ENCODE peak calls at places on chromosomes 12 and 14, in eight cellular contexts. T is GM10248, S is dorsolateral prefrontal cortex, O is GM06990, I is B cell, Z is bronchial epithelial cell, P is fibroblast of lung, Q is heart left ventricle. U is an unnamed sample.

GRCh38 chr12:124395986-124396385 is 101.1 kb downstream of the RFLNA start:
- DNase-seq in T (no peak), S (no peak), O (no peak), I (no peak), Z (no peak), P (no peak), Q (no peak), U (no peak)

GRCh38 chr14:45968037-45968436 is 683.5 kb downstream of the RPL10L start:
- DNase-seq in T (no peak), S (no peak), O (no peak), I (no peak), Z (no peak), P (no peak), Q (no peak), U (no peak)

GRCh38 chr12:129844662-129845061 is 59.2 kb downstream of the TMEM132D start:
- DNase-seq in T (no peak), S (no peak), O (no peak), I (no peak), Z (no peak), P (peak; percentile 96), Q (no peak), U (peak; percentile 11)

GRCh38 chr14:77498984-77499527 is 440 bp upstream of the ISM2 start:
- DNase-seq in T (peak; percentile 62), S (no peak), O (peak; percentile 26), I (peak; percentile 56), Z (peak; percentile 18), P (no peak), Q (no peak), U (no peak)

GRCh38 chr12:52003591-52003990 is 3.2 kb upstream of the TAMALIN start:
- DNase-seq in T (no peak), S (no peak), O (no peak), I (no peak), Z (no peak), P (no peak), Q (no peak), U (no peak)

GRCh38 chr12:120101182-120101581 is 15.4 kb downstream of the RAB35 start:
- DNase-seq in T (peak; percentile 48), S (no peak), O (no peak), I (no peak), Z (no peak), P (no peak), Q (no peak), U (no peak)

GRCh38 chr12:53602176-53602942 is 23.8 kb downstream of the ATF7 start:
- DNase-seq in T (no peak), S (no peak), O (no peak), I (no peak), Z (no peak), P (no peak), Q (no peak), U (no peak)

GRCh38 chr12:104825408-104825807 is 132.7 kb downstream of the SLC41A2 start:
- DNase-seq in T (no peak), S (no peak), O (no peak), I (no peak), Z (no peak), P (no peak), Q (no peak), U (peak; percentile 34)

GRCh38 chr14:81772391-81772790 is 238.7 kb upstream of the SEL1L start:
- DNase-seq in T (no peak), S (no peak), O (no peak), I (no peak), Z (no peak), P (no peak), Q (no peak), U (peak; percentile 30)

GRCh38 chr14:78836777-78837176 is 666.6 kb downstream of the NRXN3 start:
- DNase-seq in T (peak; percentile 22), S (peak; percentile 52), O (peak; percentile 18), I (no peak), Z (peak; percentile 72), P (peak; percentile 65), Q (peak; percentile 11), U (peak; percentile 76)

GRCh38 chr14:78637903-78638302 is 467.7 kb downstream of the NRXN3 start:
- DNase-seq in T (no peak), S (no peak), O (no peak), I (no peak), Z (no peak), P (no peak), Q (no peak), U (no peak)

GRCh38 chr12:50055831-50056628 is 1.4 kb upstream of the ASIC1 start:
- DNase-seq in T (peak; percentile 83), S (peak; percentile 63), O (peak; percentile 58), I (peak; percentile 88), Z (peak; percentile 59), P (no peak), Q (no peak), U (peak; percentile 61)

GRCh38 chr12:20199780-20200179 is 168.6 kb upstream of the PDE3A start:
- DNase-seq in T (no peak), S (no peak), O (no peak), I (no peak), Z (no peak), P (no peak), Q (no peak), U (no peak)

GRCh38 chr14:28954025-28954424 is 187.4 kb downstream of the FOXG1 start:
- DNase-seq in T (no peak), S (no peak), O (no peak), I (no peak), Z (no peak), P (no peak), Q (no peak), U (no peak)

GRCh38 chr14:72433511-72433910 is 460.4 kb downstream of the DPF3 start:
- DNase-seq in T (no peak), S (no peak), O (no peak), I (no peak), Z (peak; percentile 15), P (peak; percentile 61), Q (no peak), U (peak; percentile 55)

GRCh38 chr12:55720894-55721444 is 776 bp downstream of the RDH5 start:
- DNase-seq in T (no peak), S (peak; percentile 84), O (no peak), I (no peak), Z (peak; percentile 80), P (peak; percentile 95), Q (peak; percentile 54), U (peak; percentile 87)

GRCh38 chr14:78448483-78449094 is 278.4 kb downstream of the NRXN3 start:
- DNase-seq in T (peak; percentile 67), S (peak; percentile 67), O (peak; percentile 8), I (no peak), Z (peak; percentile 35), P (peak; percentile 3), Q (peak; percentile 16), U (peak; percentile 49)

GRCh38 chr12:92538970-92539749 is 163.6 kb upstream of the PLEKHG7 start:
- DNase-seq in T (peak; percentile 58), S (no peak), O (peak; percentile 72), I (peak; percentile 28), Z (peak; percentile 96), P (peak; percentile 90), Q (peak; percentile 27), U (peak; percentile 95)

DNA sequence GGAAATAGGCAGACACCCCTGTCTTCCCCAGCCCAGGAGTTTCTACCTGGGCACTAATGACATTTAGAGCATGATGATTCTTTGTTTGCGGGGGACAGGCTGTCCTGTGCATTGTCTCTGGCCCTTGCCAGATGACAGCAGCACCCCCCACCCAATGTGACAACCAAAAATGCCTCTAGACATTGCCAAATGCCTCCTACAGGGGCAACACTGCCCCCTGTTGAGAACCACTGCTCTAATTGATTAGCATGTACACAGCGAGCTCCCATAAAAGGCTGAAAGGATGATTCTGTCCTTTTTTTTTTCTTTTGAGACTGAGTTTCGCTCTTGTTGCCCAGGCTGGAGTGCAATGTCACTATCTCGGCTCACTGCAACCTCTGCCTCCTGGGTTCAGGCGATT is 50.5 kb downstream of the MAP1LC3B2 start:
- DNase-seq in T (no peak), S (no peak), O (no peak), I (no peak), Z (no peak), P (no peak), Q (no peak), U (no peak)
- TF ChIP-seq CTCF in T (peak; percentile 20), S (peak; percentile 18), O (peak; percentile 44), I (peak; percentile 50), Z (peak; percentile 11), P (peak; percentile 37), Q (peak; percentile 25), U (no peak)

GRCh38 chr14:64234877-64235651 is 59.1 kb downstream of the ESR2 start:
- DNase-seq in T (no peak), S (no peak), O (peak; percentile 46), I (no peak), Z (peak; percentile 35), P (peak; percentile 67), Q (no peak), U (peak; percentile 57)
- TF ChIP-seq CTCF in T (no peak), S (no peak), O (no peak), I (no peak), Z (no peak), P (no peak), Q (no peak), U (no peak)

GRCh38 chr14:106665814-106666213 is 1139.4 kb downstream of the TMEM121 start:
- DNase-seq in T (no peak), S (no peak), O (peak; percentile 25), I (peak; percentile 13), Z (no peak), P (no peak), Q (no peak), U (no peak)
- TF ChIP-seq CTCF in T (peak; percentile 14), S (no peak), O (peak; percentile 47), I (no peak), Z (no peak), P (no peak), Q (no peak), U (no peak)

GRCh38 chr12:106288134-106288509 is 14.4 kb upstream of the TCP11L2 start:
- DNase-seq in T (no peak), S (no peak), O (no peak), I (no peak), Z (no peak), P (peak; percentile 32), Q (no peak), U (no peak)
- TF ChIP-seq CTCF in T (no peak), S (no peak), O (no peak), I (no peak), Z (no peak), P (no peak), Q (no peak), U (no peak)